ENCODE peak calls at places on chromosomes 16 and 17, in six cellular contexts. B is neural progenitor cell, V is AG04449, Y is natural killer cell, C is lower leg skin, G is body of pancreas. I is an unnamed sample.

GRCh38 chr16:48850097-48850496 is 240.1 kb upstream of the N4BP1 start:
- DNase-seq in B (no peak), V (no peak), Y (no peak), C (no peak), G (no peak), I (no peak)

GRCh38 chr17:11551442-11551841 is 46.8 kb upstream of the DNAH9 start:
- DNase-seq in B (no peak), V (no peak), Y (no peak), C (no peak), G (no peak), I (no peak)

GRCh38 chr16:19212059-19212458 is 44.0 kb downstream of the SYT17 start:
- DNase-seq in B (no peak), V (no peak), Y (no peak), C (no peak), G (no peak), I (no peak)

GRCh38 chr16:87822571-87822970 is 46.7 kb downstream of the SLC7A5 start:
- DNase-seq in B (peak), V (no peak), Y (no peak), C (no peak), G (no peak), I (no peak)

GRCh38 chr17:61469474-61469873 is 17.3 kb downstream of the TBX4 start:
- DNase-seq in B (no peak), V (no peak), Y (no peak), C (no peak), G (no peak), I (no peak)

GRCh38 chr17:12744298-12744697 is 45.0 kb upstream of the ARHGAP44 start:
- DNase-seq in B (no peak), V (no peak), Y (no peak), C (no peak), G (no peak), I (no peak)

GRCh38 chr17:67628580-67629013 is 89.1 kb upstream of the NOL11 start:
- DNase-seq in B (peak), V (no peak), Y (no peak), C (no peak), G (peak), I (no peak)

GRCh38 chr17:83162035-83162745 is 82.8 kb downstream of the METRNL start:
- DNase-seq in B (no peak), V (no peak), Y (peak), C (peak), G (no peak), I (peak)

GRCh38 chr17:7748098-7748775 is 30.7 kb downstream of the DNAH2 start:
- DNase-seq in B (no peak), V (no peak), Y (no peak), C (no peak), G (no peak), I (no peak)

GRCh38 chr17:47785538-47786123 is 36.0 kb downstream of the OSBPL7 start:
- DNase-seq in B (peak), V (no peak), Y (no peak), C (no peak), G (no peak), I (no peak)

GRCh38 chr17:77208217-77208808 is 67.5 kb downstream of the SEC14L1 start:
- DNase-seq in B (peak), V (no peak), Y (no peak), C (no peak), G (peak), I (no peak)

GRCh38 chr16:54412777-54413455 is 126.3 kb upstream of the IRX3 start:
- DNase-seq in B (no peak), V (no peak), Y (no peak), C (no peak), G (no peak), I (no peak)

GRCh38 chr16:30953511-30954124 is 3.9 kb upstream of the SETD1A start:
- DNase-seq in B (peak), V (no peak), Y (peak), C (peak), G (peak), I (peak)

GRCh38 chr17:45425125-45425983 is 7.3 kb downstream of the ARHGAP27 start:
- DNase-seq in B (peak), V (no peak), Y (no peak), C (peak), G (peak), I (no peak)

GRCh38 chr17:80632046-80632581 is 87.5 kb downstream of the RPTOR start:
- DNase-seq in B (peak), V (no peak), Y (no peak), C (no peak), G (no peak), I (no peak)

GRCh38 chr16:29154676-29155121 is 169.8 kb downstream of the LAT start:
- DNase-seq in B (no peak), V (no peak), Y (no peak), C (no peak), G (no peak), I (no peak)

GRCh38 chr17:66636111-66636510 is 198.8 kb upstream of the CACNG5 start:
- DNase-seq in B (no peak), V (no peak), Y (no peak), C (no peak), G (no peak), I (no peak)

GRCh38 chr17:30939059-30939689 is 17.4 kb downstream of the ADAP2 start:
- DNase-seq in B (no peak), V (no peak), Y (no peak), C (no peak), G (peak), I (no peak)

GRCh38 chr17:42460371-42460770 is 1.7 kb downstream of the ATP6V0A1 start:
- DNase-seq in B (no peak), V (no peak), Y (no peak), C (no peak), G (no peak), I (no peak)

GRCh38 chr17:44123356-44124117 is at the start of gene HDAC5:
- DNase-seq in B (peak), V (peak), Y (peak), C (peak), G (peak), I (peak)
- TF ChIP-seq CTCF in B (peak), V (peak), Y (peak), C (no peak), G (peak), I (peak)

GRCh38 chr17:979211-979538 is 401 bp downstream of the NXN start:
- DNase-seq in B (no peak), V (no peak), Y (no peak), C (no peak), G (no peak), I (no peak)

GRCh38 chr17:980406-981291 is 1.1 kb upstream of the NXN start:
- DNase-seq in B (peak), V (no peak), Y (peak), C (peak), G (peak), I (no peak)

GRCh38 chr17:978110-979093 is 1.2 kb downstream of the NXN start:
- DNase-seq in B (peak), V (no peak), Y (no peak), C (no peak), G (no peak), I (no peak)

GRCh38 chr17:979539-980405 is at the start of gene NXN:
- DNase-seq in B (peak), V (no peak), Y (peak), C (peak), G (peak), I (peak)

GRCh38 chr17:981292-981658 is 1.7 kb upstream of the NXN start:
- DNase-seq in B (no peak), V (no peak), Y (no peak), C (no peak), G (no peak), I (no peak)
- TF ChIP-seq CTCF in B (no peak), V (no peak), Y (peak), C (no peak), G (no peak), I (peak)

DNA sequence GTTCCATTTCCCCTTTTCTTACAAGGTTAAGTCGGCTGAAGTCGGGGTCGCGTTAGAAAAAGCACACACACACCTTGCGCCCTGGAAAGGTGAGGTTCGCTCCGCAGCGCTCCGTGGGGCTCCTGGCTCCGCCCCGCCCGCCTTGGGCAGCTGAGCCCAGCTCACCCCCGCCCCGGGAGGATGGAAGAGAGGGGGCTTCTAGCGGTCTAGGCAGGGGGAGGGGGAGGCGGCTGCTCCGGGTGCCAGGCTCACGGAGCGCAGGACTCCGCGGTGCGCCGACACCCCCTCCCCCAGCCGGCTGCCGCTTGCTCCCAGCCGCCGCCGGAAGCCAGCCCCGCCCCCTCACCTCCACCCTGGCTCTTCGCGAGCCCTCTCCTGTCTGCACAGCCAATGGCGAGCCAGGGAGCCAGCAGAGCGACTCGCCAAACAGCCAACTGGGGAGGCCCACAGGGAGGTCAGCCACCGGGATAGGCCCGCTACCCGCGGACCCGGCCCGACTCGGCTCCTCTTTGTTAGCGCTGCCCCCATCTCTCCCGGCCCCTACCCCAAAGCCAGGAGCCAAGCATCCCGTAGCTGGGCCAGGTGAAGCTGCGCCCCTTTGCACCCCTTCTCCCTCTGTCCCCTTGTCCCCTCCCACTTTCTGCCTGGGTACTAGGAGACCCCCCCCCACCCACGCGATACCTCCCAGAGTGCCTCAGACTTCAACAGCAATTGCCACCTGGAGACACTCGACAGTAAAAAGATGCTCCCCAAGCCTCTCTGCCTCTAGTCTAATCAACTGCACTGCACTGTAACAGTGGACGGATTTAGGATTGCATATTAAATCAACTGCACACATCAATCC is 30.2 kb downstream of the FAM222B start:
- DNase-seq in B (peak), V (peak), Y (peak), C (peak), G (peak), I (peak)
- TF ChIP-seq CTCF in B (no peak), V (no peak), Y (no peak), C (no peak), G (no peak), I (no peak)

DNA sequence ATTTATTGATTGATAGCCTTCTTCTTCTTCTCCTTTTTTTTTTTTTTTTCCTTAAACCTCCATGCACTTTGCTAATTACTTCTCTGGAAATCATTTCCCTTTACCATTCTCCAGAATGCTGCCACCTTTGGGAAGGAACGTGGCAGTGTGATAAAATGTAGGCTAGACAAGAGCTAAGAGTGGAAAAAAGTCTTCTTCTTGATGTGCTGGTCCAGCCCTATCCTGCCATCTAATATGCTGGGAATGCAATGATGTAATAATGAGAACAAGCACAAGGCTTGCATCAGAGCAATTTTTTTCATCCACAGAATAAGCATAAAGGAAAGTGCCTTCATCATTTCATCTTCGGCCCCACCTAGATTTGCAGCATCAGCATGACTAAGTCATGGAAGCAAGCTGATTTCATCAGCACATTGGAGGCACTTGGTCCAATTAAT is 128.7 kb upstream of the ZFHX3 start:
- DNase-seq in B (peak), V (peak), Y (no peak), C (no peak), G (no peak), I (no peak)
- TF ChIP-seq CTCF in B (peak), V (peak), Y (no peak), C (no peak), G (no peak), I (peak)

DNA sequence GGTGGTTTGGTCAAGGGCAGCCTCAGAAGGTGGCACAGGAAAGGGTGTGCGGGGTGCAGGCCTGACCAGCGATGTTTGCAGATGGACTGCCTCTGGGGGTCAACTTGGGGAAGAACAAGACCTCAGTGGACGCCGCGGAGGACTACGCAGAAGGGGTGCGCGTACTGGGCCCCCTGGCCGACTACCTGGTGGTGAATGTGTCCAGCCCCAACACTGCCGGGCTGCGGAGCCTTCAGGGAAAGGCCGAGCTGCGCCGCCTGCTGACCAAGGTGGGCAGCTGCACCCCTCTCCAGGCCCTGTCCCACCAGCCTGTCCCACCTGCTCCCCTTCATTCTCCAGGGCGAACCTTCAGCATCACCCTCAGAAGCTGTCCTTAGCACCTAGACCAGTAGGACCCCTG is 12.5 kb downstream of the DHODH start:
- DNase-seq in B (peak), V (no peak), Y (no peak), C (no peak), G (no peak), I (no peak)
- TF ChIP-seq CTCF in B (peak), V (peak), Y (no peak), C (no peak), G (no peak), I (peak)

GRCh38 chr17:21289902-21290571 is 5.5 kb downstream of the MAP2K3 start:
- DNase-seq in B (no peak), V (no peak), Y (no peak), C (no peak), G (peak), I (no peak)

GRCh38 chr17:21286771-21287702 is 2.5 kb downstream of the MAP2K3 start:
- DNase-seq in B (no peak), V (no peak), Y (no peak), C (no peak), G (peak), I (no peak)

GRCh38 chr17:21289175-21289901 is 4.8 kb downstream of the MAP2K3 start:
- DNase-seq in B (no peak), V (no peak), Y (no peak), C (no peak), G (no peak), I (no peak)

GRCh38 chr17:21287703-21288449 is 3.4 kb downstream of the MAP2K3 start:
- DNase-seq in B (no peak), V (peak), Y (peak), C (peak), G (peak), I (no peak)

GRCh38 chr17:21288581-21289017 is 4.1 kb downstream of the MAP2K3 start:
- DNase-seq in B (no peak), V (no peak), Y (peak), C (no peak), G (peak), I (no peak)
- TF ChIP-seq CTCF in B (no peak), V (no peak), Y (no peak), C (no peak), G (no peak), I (no peak)

I was measured in type B pancreatic cell.